ENCODE peak calls at places on chromosome 6, in eight cellular contexts. One of them, this sample, is unnamed.

GRCh38 chr6:143595256-143596036 is 82.3 kb upstream of the PHACTR2 start:
- DNase-seq in CD8-positive, alpha-beta T cell: no peak
- DNase-seq in tibial nerve: no peak
- DNase-seq in bronchial epithelial cell: no peak
- DNase-seq in brain microvascular endothelial cell: no peak
- DNase-seq in A549: no peak
- DNase-seq in endodermal cell: no peak
- DNase-seq in K562: no peak
- DNase-seq in this sample: no peak

GRCh38 chr6:112196290-112196689 is 58.1 kb downstream of the LAMA4 start:
- DNase-seq in CD8-positive, alpha-beta T cell: no peak
- DNase-seq in tibial nerve: no peak
- DNase-seq in bronchial epithelial cell: no peak
- DNase-seq in brain microvascular endothelial cell: no peak
- DNase-seq in A549: no peak
- DNase-seq in endodermal cell: no peak
- DNase-seq in K562: no peak
- DNase-seq in this sample: no peak

GRCh38 chr6:162203287-162203686 is 524.3 kb downstream of the PRKN start:
- DNase-seq in CD8-positive, alpha-beta T cell: no peak
- DNase-seq in tibial nerve: no peak
- DNase-seq in bronchial epithelial cell: no peak
- DNase-seq in brain microvascular endothelial cell: no peak
- DNase-seq in A549: no peak
- DNase-seq in endodermal cell: no peak
- DNase-seq in K562: no peak
- DNase-seq in this sample: no peak

GRCh38 chr6:34589633-34590139 is 33.6 kb upstream of the SPDEF start:
- DNase-seq in CD8-positive, alpha-beta T cell: no peak
- DNase-seq in tibial nerve: no peak
- DNase-seq in bronchial epithelial cell: no peak
- DNase-seq in brain microvascular endothelial cell: no peak
- DNase-seq in A549: no peak
- DNase-seq in endodermal cell: peak
- DNase-seq in K562: no peak
- DNase-seq in this sample: no peak

GRCh38 chr6:112912351-112913101 is 565.4 kb downstream of the RFPL4B start:
- DNase-seq in CD8-positive, alpha-beta T cell: no peak
- DNase-seq in tibial nerve: no peak
- DNase-seq in bronchial epithelial cell: no peak
- DNase-seq in brain microvascular endothelial cell: no peak
- DNase-seq in A549: no peak
- DNase-seq in endodermal cell: no peak
- DNase-seq in K562: no peak
- DNase-seq in this sample: peak

GRCh38 chr6:22401206-22401605 is 104.4 kb upstream of the PRL start:
- DNase-seq in CD8-positive, alpha-beta T cell: no peak
- DNase-seq in tibial nerve: no peak
- DNase-seq in bronchial epithelial cell: peak
- DNase-seq in brain microvascular endothelial cell: no peak
- DNase-seq in A549: no peak
- DNase-seq in endodermal cell: no peak
- DNase-seq in K562: no peak
- DNase-seq in this sample: no peak

GRCh38 chr6:53398541-53399344 is 50.0 kb upstream of the ELOVL5 start:
- DNase-seq in CD8-positive, alpha-beta T cell: no peak
- DNase-seq in tibial nerve: no peak
- DNase-seq in bronchial epithelial cell: peak
- DNase-seq in brain microvascular endothelial cell: no peak
- DNase-seq in A549: no peak
- DNase-seq in endodermal cell: no peak
- DNase-seq in K562: no peak
- DNase-seq in this sample: no peak

GRCh38 chr6:132993738-132994137 is 179.4 kb downstream of the RPS12 start:
- DNase-seq in CD8-positive, alpha-beta T cell: no peak
- DNase-seq in tibial nerve: no peak
- DNase-seq in bronchial epithelial cell: no peak
- DNase-seq in brain microvascular endothelial cell: no peak
- DNase-seq in A549: no peak
- DNase-seq in endodermal cell: no peak
- DNase-seq in K562: no peak
- DNase-seq in this sample: no peak

GRCh38 chr6:76481101-76481500 is 408.6 kb upstream of the IMPG1 start:
- DNase-seq in CD8-positive, alpha-beta T cell: no peak
- DNase-seq in tibial nerve: no peak
- DNase-seq in bronchial epithelial cell: no peak
- DNase-seq in brain microvascular endothelial cell: no peak
- DNase-seq in A549: no peak
- DNase-seq in endodermal cell: peak
- DNase-seq in K562: no peak
- DNase-seq in this sample: no peak

GRCh38 chr6:37557645-37558114 is 58.0 kb upstream of the CCDC167 start:
- DNase-seq in CD8-positive, alpha-beta T cell: no peak
- DNase-seq in tibial nerve: no peak
- DNase-seq in bronchial epithelial cell: no peak
- DNase-seq in brain microvascular endothelial cell: no peak
- DNase-seq in A549: no peak
- DNase-seq in endodermal cell: no peak
- DNase-seq in K562: no peak
- DNase-seq in this sample: no peak

GRCh38 chr6:37555040-37555781 is 55.5 kb upstream of the CCDC167 start:
- DNase-seq in CD8-positive, alpha-beta T cell: no peak
- DNase-seq in tibial nerve: no peak
- DNase-seq in bronchial epithelial cell: no peak
- DNase-seq in brain microvascular endothelial cell: no peak
- DNase-seq in A549: no peak
- DNase-seq in endodermal cell: no peak
- DNase-seq in K562: no peak
- DNase-seq in this sample: no peak

GRCh38 chr6:37558158-37558557 is 58.5 kb upstream of the CCDC167 start:
- DNase-seq in CD8-positive, alpha-beta T cell: no peak
- DNase-seq in tibial nerve: no peak
- DNase-seq in bronchial epithelial cell: no peak
- DNase-seq in brain microvascular endothelial cell: no peak
- DNase-seq in A549: no peak
- DNase-seq in endodermal cell: no peak
- DNase-seq in K562: no peak
- DNase-seq in this sample: no peak

GRCh38 chr6:37558646-37559045 is 59.0 kb upstream of the CCDC167 start:
- DNase-seq in CD8-positive, alpha-beta T cell: no peak
- DNase-seq in tibial nerve: no peak
- DNase-seq in bronchial epithelial cell: no peak
- DNase-seq in brain microvascular endothelial cell: no peak
- DNase-seq in A549: no peak
- DNase-seq in endodermal cell: no peak
- DNase-seq in K562: no peak
- DNase-seq in this sample: no peak

GRCh38 chr6:37556884-37557644 is 57.4 kb upstream of the CCDC167 start:
- DNase-seq in CD8-positive, alpha-beta T cell: no peak
- DNase-seq in tibial nerve: no peak
- DNase-seq in bronchial epithelial cell: no peak
- DNase-seq in brain microvascular endothelial cell: no peak
- DNase-seq in A549: no peak
- DNase-seq in endodermal cell: no peak
- DNase-seq in K562: no peak
- DNase-seq in this sample: no peak
- H3K4me3 ChIP-seq in CD8-positive, alpha-beta T cell: no peak
- H3K4me3 ChIP-seq in tibial nerve: no peak
- H3K4me3 ChIP-seq in bronchial epithelial cell: no peak
- H3K4me3 ChIP-seq in brain microvascular endothelial cell: no peak
- H3K4me3 ChIP-seq in A549: no peak
- H3K4me3 ChIP-seq in endodermal cell: no peak
- H3K4me3 ChIP-seq in K562: no peak
- H3K4me3 ChIP-seq in this sample: no peak

GRCh38 chr6:56542367-56543331 is 100.0 kb downstream of the DST start:
- DNase-seq in CD8-positive, alpha-beta T cell: peak
- DNase-seq in tibial nerve: peak
- DNase-seq in bronchial epithelial cell: peak
- DNase-seq in brain microvascular endothelial cell: peak
- DNase-seq in A549: peak
- DNase-seq in endodermal cell: peak
- DNase-seq in K562: peak
- DNase-seq in this sample: peak
- TF ChIP-seq CTCF in CD8-positive, alpha-beta T cell: no peak
- TF ChIP-seq CTCF in tibial nerve: peak
- TF ChIP-seq CTCF in bronchial epithelial cell: peak
- TF ChIP-seq CTCF in brain microvascular endothelial cell: peak
- TF ChIP-seq CTCF in A549: no peak
- TF ChIP-seq CTCF in endodermal cell: peak
- TF ChIP-seq CTCF in K562: peak
- TF ChIP-seq CTCF in this sample: peak

DNA sequence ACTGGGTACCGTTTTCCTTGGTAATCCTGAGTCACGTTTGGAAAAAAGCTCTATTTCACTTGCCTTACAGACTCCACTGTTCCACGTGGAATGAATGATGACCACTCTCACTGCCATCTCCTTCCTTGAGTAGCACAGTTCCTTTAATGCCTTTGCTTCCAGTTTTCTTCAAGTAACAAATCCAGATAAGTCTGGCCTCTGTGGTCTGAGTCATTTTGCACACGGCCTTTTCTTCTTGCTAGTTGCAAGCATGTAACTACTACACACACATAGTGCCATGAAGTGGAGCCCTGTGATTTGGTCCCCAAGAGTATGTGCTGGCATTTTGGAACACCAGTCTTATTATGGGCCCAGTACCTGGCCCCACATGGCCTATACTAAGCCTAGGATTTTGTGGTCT is 182.8 kb downstream of the SASH1 start:
- DNase-seq in CD8-positive, alpha-beta T cell: no peak
- DNase-seq in tibial nerve: no peak
- DNase-seq in bronchial epithelial cell: no peak
- DNase-seq in brain microvascular endothelial cell: peak
- DNase-seq in A549: no peak
- DNase-seq in endodermal cell: no peak
- DNase-seq in K562: peak
- DNase-seq in this sample: peak
- H3K4me3 ChIP-seq in CD8-positive, alpha-beta T cell: no peak
- H3K4me3 ChIP-seq in tibial nerve: no peak
- H3K4me3 ChIP-seq in bronchial epithelial cell: no peak
- H3K4me3 ChIP-seq in brain microvascular endothelial cell: no peak
- H3K4me3 ChIP-seq in A549: no peak
- H3K4me3 ChIP-seq in endodermal cell: no peak
- H3K4me3 ChIP-seq in K562: no peak
- H3K4me3 ChIP-seq in this sample: peak

GRCh38 chr6:167089243-167090142 is 33.4 kb upstream of the CCR6 start:
- DNase-seq in CD8-positive, alpha-beta T cell: no peak
- DNase-seq in tibial nerve: no peak
- DNase-seq in bronchial epithelial cell: no peak
- DNase-seq in brain microvascular endothelial cell: no peak
- DNase-seq in A549: no peak
- DNase-seq in endodermal cell: no peak
- DNase-seq in K562: no peak
- DNase-seq in this sample: no peak
- TF ChIP-seq CTCF in CD8-positive, alpha-beta T cell: no peak
- TF ChIP-seq CTCF in tibial nerve: no peak
- TF ChIP-seq CTCF in bronchial epithelial cell: no peak
- TF ChIP-seq CTCF in brain microvascular endothelial cell: no peak
- TF ChIP-seq CTCF in A549: no peak
- TF ChIP-seq CTCF in endodermal cell: no peak
- TF ChIP-seq CTCF in K562: no peak
- TF ChIP-seq CTCF in this sample: no peak

GRCh38 chr6:32952817-32953739 is at the start of gene HLA-DMA:
- DNase-seq in CD8-positive, alpha-beta T cell: peak
- DNase-seq in tibial nerve: peak
- DNase-seq in bronchial epithelial cell: peak
- DNase-seq in brain microvascular endothelial cell: peak
- DNase-seq in A549: peak
- DNase-seq in endodermal cell: peak
- DNase-seq in K562: peak
- DNase-seq in this sample: peak

GRCh38 chr6:32950449-32950848 is 2.4 kb downstream of the HLA-DMA start:
- DNase-seq in CD8-positive, alpha-beta T cell: no peak
- DNase-seq in tibial nerve: no peak
- DNase-seq in bronchial epithelial cell: no peak
- DNase-seq in brain microvascular endothelial cell: no peak
- DNase-seq in A549: no peak
- DNase-seq in endodermal cell: no peak
- DNase-seq in K562: no peak
- DNase-seq in this sample: no peak

GRCh38 chr6:32949113-32949512 is 3.8 kb downstream of the HLA-DMA start:
- DNase-seq in CD8-positive, alpha-beta T cell: no peak
- DNase-seq in tibial nerve: no peak
- DNase-seq in bronchial epithelial cell: no peak
- DNase-seq in brain microvascular endothelial cell: no peak
- DNase-seq in A549: no peak
- DNase-seq in endodermal cell: no peak
- DNase-seq in K562: no peak
- DNase-seq in this sample: no peak

GRCh38 chr6:32947552-32948465 is 5.1 kb downstream of the HLA-DMA start:
- DNase-seq in CD8-positive, alpha-beta T cell: peak
- DNase-seq in tibial nerve: no peak
- DNase-seq in bronchial epithelial cell: peak
- DNase-seq in brain microvascular endothelial cell: peak
- DNase-seq in A549: no peak
- DNase-seq in endodermal cell: peak
- DNase-seq in K562: peak
- DNase-seq in this sample: peak

DNA sequence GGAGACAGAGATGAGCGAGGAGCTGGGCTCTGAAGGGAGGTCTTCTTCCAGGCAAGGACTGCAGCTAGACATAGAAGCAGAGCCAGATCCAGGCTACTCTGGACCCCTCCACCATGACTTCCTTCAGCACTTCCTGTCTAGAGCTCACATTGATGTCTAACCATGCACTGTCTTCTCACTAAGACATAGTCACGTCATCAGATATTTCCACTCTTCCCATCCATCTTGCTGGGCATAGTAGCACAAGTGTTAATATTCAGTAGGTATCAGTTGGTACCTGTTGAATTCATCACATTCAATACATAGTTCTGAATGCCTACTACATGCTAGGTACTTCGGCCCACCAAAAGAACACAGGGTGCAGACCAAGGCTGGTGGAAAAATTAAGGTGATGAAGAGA is 2.9 kb downstream of the HLA-DMA start:
- DNase-seq in CD8-positive, alpha-beta T cell: no peak
- DNase-seq in tibial nerve: no peak
- DNase-seq in bronchial epithelial cell: no peak
- DNase-seq in brain microvascular endothelial cell: no peak
- DNase-seq in A549: no peak
- DNase-seq in endodermal cell: no peak
- DNase-seq in K562: no peak
- DNase-seq in this sample: no peak
- H3K4me3 ChIP-seq in CD8-positive, alpha-beta T cell: no peak
- H3K4me3 ChIP-seq in tibial nerve: no peak
- H3K4me3 ChIP-seq in bronchial epithelial cell: no peak
- H3K4me3 ChIP-seq in brain microvascular endothelial cell: no peak
- H3K4me3 ChIP-seq in A549: no peak
- H3K4me3 ChIP-seq in endodermal cell: no peak
- H3K4me3 ChIP-seq in K562: no peak
- H3K4me3 ChIP-seq in this sample: no peak

This sample was measured in fibroblast of pulmonary artery.